ENCODE peak calls at places on chromosome 18, in nine cellular contexts. X is NCI-H226; Y is activated gamma-delta T cell treated with Interleukin-2 at 50 U/mL for 16 hours; T is stimulated activated CD4-positive, alpha-beta T cell treated with anti-CD3 and anti-CD28 coated beads, Interleukin-1b, Interleukin-23, amount 100 ng/mL, for 4 hours; Q is T-helper 2 cell; A is occipital lobe; E is cardiac muscle cell; F is NCI-H460; S is hepatic stellate cell. P is an unnamed sample.

GRCh38 chr18:26655010-26655613 is 106.8 kb upstream of the KCTD1 start:
- DNase-seq in T (no peak), A (no peak), S (no peak), Y (no peak), E (peak), X (no peak), Q (peak), F (no peak), P (no peak)

GRCh38 chr18:45845410-45845809 is 19.9 kb downstream of the SIGLEC15 start:
- DNase-seq in F (no peak), A (no peak), E (no peak), Y (no peak), T (no peak), S (peak), X (no peak), Q (no peak), P (no peak)

GRCh38 chr18:3903341-3903740 is 453.4 kb downstream of the TGIF1 start:
- DNase-seq in T (no peak), Y (no peak), A (no peak), Q (no peak), S (no peak), F (no peak), E (peak), X (peak), P (no peak)

GRCh38 chr18:13003466-13003896 is 12.3 kb downstream of the CEP192 start:
- DNase-seq in E (peak), T (no peak), A (no peak), S (peak), Y (no peak), X (peak), F (peak), Q (peak), P (peak)

GRCh38 chr18:35122586-35123224 is 81.5 kb downstream of the MAPRE2 start:
- DNase-seq in F (no peak), T (peak), X (no peak), Y (no peak), Q (no peak), E (no peak), A (peak), S (no peak), P (peak)

GRCh38 chr18:77316013-77316412 is 66.4 kb downstream of the GALR1 start:
- DNase-seq in X (no peak), Q (no peak), A (no peak), S (no peak), F (no peak), E (no peak), Y (no peak), T (no peak), P (no peak)

GRCh38 chr18:22223263-22223960 is 54.0 kb downstream of the GATA6 start:
- DNase-seq in S (peak), F (peak), Y (peak), T (no peak), A (no peak), Q (no peak), E (peak), X (peak), P (no peak)

GRCh38 chr18:3012920-3013810 is at the start of gene LPIN2:
- DNase-seq in Q (peak), F (peak), T (peak), Y (peak), X (peak), A (peak), E (peak), S (peak), P (peak)

GRCh38 chr18:31626409-31626808 is 34.7 kb downstream of the TTR start:
- DNase-seq in E (no peak), A (no peak), F (no peak), X (no peak), S (no peak), Q (no peak), Y (no peak), T (no peak), P (no peak)

GRCh38 chr18:40902436-40902835 is 1052.6 kb upstream of the PIK3C3 start:
- DNase-seq in S (no peak), E (no peak), F (no peak), Q (no peak), A (no peak), T (no peak), X (no peak), Y (no peak), P (no peak)

GRCh38 chr18:7388752-7389151 is 157.9 kb downstream of the LRRC30 start:
- DNase-seq in T (no peak), A (no peak), Y (no peak), E (no peak), F (no peak), Q (no peak), X (no peak), S (no peak), P (peak)

GRCh38 chr18:57534535-57534934 is 52.0 kb downstream of the FECH start:
- DNase-seq in A (no peak), F (no peak), T (no peak), Q (no peak), S (no peak), X (no peak), E (no peak), Y (no peak), P (no peak)

GRCh38 chr18:22284581-22285230 is 115.3 kb downstream of the GATA6 start:
- DNase-seq in A (no peak), Q (no peak), Y (no peak), X (no peak), S (no peak), E (no peak), F (no peak), T (no peak), P (no peak)

GRCh38 chr18:76449110-76449453 is 46.0 kb downstream of the ZNF516 start:
- DNase-seq in A (no peak), Q (no peak), Y (no peak), F (no peak), S (no peak), T (no peak), E (no peak), X (no peak), P (no peak)

GRCh38 chr18:24443870-24444269 is 16.6 kb upstream of the HRH4 start:
- DNase-seq in Y (no peak), X (no peak), A (no peak), E (no peak), Q (no peak), T (no peak), F (no peak), S (no peak), P (no peak)

GRCh38 chr18:44887227-44887631 is 206.5 kb downstream of the SETBP1 start:
- DNase-seq in A (no peak), E (peak), F (no peak), T (peak), S (no peak), X (peak), Y (no peak), Q (peak), P (no peak)

GRCh38 chr18:23719634-23720201 is 30.5 kb downstream of the LAMA3 start:
- DNase-seq in X (peak), A (no peak), Q (no peak), Y (no peak), F (peak), E (peak), S (peak), T (no peak), P (no peak)

GRCh38 chr18:77077836-77078456 is 54.6 kb downstream of the MBP start:
- DNase-seq in F (no peak), X (no peak), T (no peak), E (no peak), A (no peak), S (no peak), Q (no peak), Y (no peak), P (no peak)

GRCh38 chr18:55861266-55861665 is 273.3 kb upstream of the TCF4 start:
- DNase-seq in S (no peak), F (no peak), Y (no peak), E (peak), A (peak), Q (no peak), X (peak), T (no peak), P (no peak)

GRCh38 chr18:25832008-25832604 is 258.3 kb downstream of the SS18 start:
- DNase-seq in F (peak), X (no peak), T (no peak), S (peak), Y (no peak), A (no peak), E (peak), Q (no peak), P (peak)

P was measured in SK-N-DZ.